ENCODE peak calls at places on chromosomes 2 and 18, in six cellular contexts. M is mammary epithelial cell; P is kidney; A is Peyer's patch; L is CD8-positive, alpha-beta T cell; I is K562. V is an unnamed sample. For H3K4me1, the result is how much of the 10 kb centered on the place peaks cover.

GRCh38 chr2:172345951-172346555 is 81.3 kb upstream of the ITGA6 start:
- DNase-seq in M (no peak), P (no peak), A (no peak), L (no peak), I (no peak), V (no peak)

GRCh38 chr2:98534761-98535160 is 73.6 kb downstream of the COA5 start:
- DNase-seq in M (no peak), P (no peak), A (no peak), L (no peak), I (no peak), V (no peak)

GRCh38 chr2:70679244-70679643 is 88.8 kb downstream of the ADD2 start:
- DNase-seq in M (no peak), P (no peak), A (no peak), L (no peak), I (no peak), V (no peak)

GRCh38 chr18:35571138-35571537 is 10.4 kb upstream of the GALNT1 start:
- DNase-seq in M (peak), P (no peak), A (no peak), L (no peak), I (no peak), V (no peak)

GRCh38 chr18:78596794-78597193 is 382.8 kb upstream of the SALL3 start:
- DNase-seq in M (no peak), P (no peak), A (no peak), L (no peak), I (no peak), V (no peak)

GRCh38 chr2:19503406-19503805 is 145.0 kb upstream of the OSR1 start:
- DNase-seq in M (no peak), P (no peak), A (no peak), L (no peak), I (no peak), V (no peak)

GRCh38 chr2:230932556-230933511 is 7.8 kb upstream of the GPR55 start:
- DNase-seq in M (peak), P (peak), A (no peak), L (no peak), I (no peak), V (peak)

GRCh38 chr2:163341426-163341825 is 394.4 kb downstream of the FIGN start:
- DNase-seq in M (peak), P (no peak), A (no peak), L (no peak), I (no peak), V (no peak)

GRCh38 chr2:159614534-159615186 is 1.7 kb downstream of the BAZ2B start:
- DNase-seq in M (no peak), P (no peak), A (no peak), L (no peak), I (peak), V (no peak)

GRCh38 chr2:74525717-74526648 is at the start of gene DQX1:
- DNase-seq in M (peak), P (no peak), A (peak), L (no peak), I (no peak), V (no peak)
- H3K4me3 ChIP-seq in M (no peak), P (no peak), A (peak), L (no peak), I (no peak), V (no peak)

GRCh38 chr2:156458229-156458584 is 22.0 kb downstream of the GPD2 start:
- DNase-seq in M (peak), P (no peak), A (no peak), L (no peak), I (no peak), V (no peak)

GRCh38 chr2:156452971-156453370 is 16.8 kb downstream of the GPD2 start:
- DNase-seq in M (no peak), P (no peak), A (no peak), L (no peak), I (no peak), V (no peak)

GRCh38 chr2:156457523-156458228 is 21.5 kb downstream of the GPD2 start:
- DNase-seq in M (no peak), P (no peak), A (no peak), L (no peak), I (no peak), V (no peak)

GRCh38 chr2:156456616-156457015 is 20.4 kb downstream of the GPD2 start:
- DNase-seq in M (no peak), P (no peak), A (no peak), L (no peak), I (no peak), V (no peak)

DNA sequence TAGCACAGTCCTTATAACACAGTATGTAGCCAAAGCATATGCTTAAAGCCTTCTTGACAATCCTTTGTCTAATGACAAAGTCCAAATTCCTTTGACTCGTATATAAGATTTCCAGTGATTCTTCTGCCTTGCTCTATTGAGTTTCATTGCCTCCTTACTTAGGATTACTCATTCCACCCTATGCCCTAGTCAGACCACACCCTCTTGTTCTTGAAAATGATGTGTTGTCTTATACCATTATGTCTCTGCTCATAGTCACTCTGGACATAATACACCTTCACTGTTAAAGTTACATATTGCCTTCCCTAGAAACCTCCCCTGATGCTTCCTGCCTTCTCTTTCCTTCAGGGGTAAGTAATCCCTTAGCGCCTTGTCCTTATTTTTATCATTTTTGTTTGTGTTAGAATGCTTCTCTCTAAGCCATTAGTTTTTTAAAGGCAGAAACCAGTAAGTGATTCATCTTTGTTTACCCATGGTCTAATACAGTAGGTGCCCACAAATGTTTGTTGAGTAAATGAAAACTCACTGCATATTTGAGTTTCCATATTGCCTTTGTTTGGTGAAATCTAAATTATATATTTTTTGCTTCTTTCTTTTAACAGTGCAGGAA is 19.3 kb downstream of the GPD2 start:
- DNase-seq in M (peak), P (no peak), A (no peak), L (no peak), I (no peak), V (no peak)
- H3K4me1 ChIP-seq in M (under half), P (under half), A (under half), L (under half), I (under half), V (under half)

DNA sequence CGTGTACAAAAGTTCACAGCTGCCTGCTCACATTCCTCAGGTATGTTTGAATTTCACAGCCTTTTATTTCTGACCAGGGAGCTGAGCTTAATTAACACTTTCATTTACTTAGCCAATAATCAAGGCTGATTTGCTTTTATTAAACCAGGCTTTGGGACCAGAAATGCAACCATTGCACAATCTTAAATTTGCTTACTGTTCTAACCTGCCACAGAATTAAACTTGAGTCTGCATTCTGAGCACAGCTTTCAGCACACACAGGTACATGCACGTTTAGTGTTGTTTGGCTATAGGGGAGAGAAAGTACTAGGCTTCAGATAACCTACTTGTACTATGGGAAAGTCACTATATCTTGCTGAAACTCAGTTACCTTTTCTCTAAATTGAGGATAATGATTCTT is 372.4 kb upstream of the ATP5MC3 start:
- DNase-seq in M (no peak), P (no peak), A (no peak), L (no peak), I (no peak), V (no peak)
- H3K4me3 ChIP-seq in M (no peak), P (no peak), A (no peak), L (no peak), I (no peak), V (no peak)

GRCh38 chr18:49025767-49026500 is 75.2 kb upstream of the SMAD7 start:
- DNase-seq in M (no peak), P (no peak), A (no peak), L (no peak), I (no peak), V (no peak)
- H3K4me1 ChIP-seq in M (under half), P (under half), A (under half), L (under half), I (under half), V (under half)

DNA sequence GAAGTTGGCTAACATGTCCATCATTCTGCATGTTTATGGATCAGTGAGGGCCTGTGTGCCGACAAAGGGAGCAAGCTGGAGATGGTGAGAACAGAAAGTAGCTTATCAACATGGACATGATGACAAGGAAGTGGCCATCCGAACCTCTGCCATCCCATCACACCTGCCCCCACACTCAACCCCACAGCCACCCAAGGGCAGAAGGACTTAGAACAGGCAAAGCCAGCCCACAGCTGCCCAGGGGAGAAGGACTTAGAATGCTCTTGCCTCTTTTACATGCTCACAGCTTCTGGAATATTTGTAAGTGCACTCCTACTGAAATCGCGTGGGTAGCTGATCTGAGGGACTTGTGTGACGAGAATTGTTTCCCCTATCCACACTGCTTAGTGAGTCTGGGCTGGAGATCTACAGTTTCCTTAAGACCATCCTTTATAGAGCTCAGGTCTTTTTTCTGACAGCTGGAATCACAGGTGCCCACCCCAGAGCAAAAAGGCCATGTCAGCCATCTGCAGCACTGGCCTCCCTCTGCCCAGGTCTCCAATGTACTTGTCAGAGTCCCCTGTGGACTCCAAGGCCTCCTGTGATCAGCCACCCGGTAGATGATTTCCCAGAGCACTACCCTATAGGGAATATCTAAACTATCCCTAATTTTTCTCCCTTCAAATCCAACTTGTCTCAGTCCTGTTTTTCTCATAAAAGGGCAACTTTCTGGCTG is 154.1 kb downstream of the SMAD7 start:
- DNase-seq in M (no peak), P (no peak), A (peak), L (no peak), I (no peak), V (peak)
- H3K4me3 ChIP-seq in M (no peak), P (no peak), A (no peak), L (no peak), I (no peak), V (no peak)